ENCODE peak calls at places on chromosomes 13 and 19, in five cellular contexts. L is suprapubic skin; W is CD4-positive, alpha-beta T cell; G is nephron progenitor cell; S is foreskin fibroblast. D is an unnamed sample.

GRCh38 chr13:112903606-112904195 is 65.3 kb upstream of the MCF2L start:
- DNase-seq in W (no peak), L (peak; percentile 53), S (no peak), G (no peak), D (no peak)

GRCh38 chr13:23620211-23620610 is 50.0 kb downstream of the TNFRSF19 start:
- DNase-seq in S (no peak), W (no peak), L (no peak), G (no peak), D (no peak)

GRCh38 chr19:3324405-3324856 is 42.0 kb upstream of the NFIC start:
- DNase-seq in W (peak; percentile 71), G (peak; percentile 69), S (peak; percentile 52), L (no peak), D (peak; percentile 72)

GRCh38 chr19:39502640-39503417 is 4.1 kb downstream of the DLL3 start:
- DNase-seq in G (peak; percentile 84), L (no peak), W (peak; percentile 73), S (peak; percentile 85), D (no peak)

GRCh38 chr13:34011552-34012085 is 193.7 kb downstream of the RFC3 start:
- DNase-seq in W (no peak), S (no peak), L (no peak), G (no peak), D (no peak)

GRCh38 chr19:44698492-44699201 is at the start of gene CEACAM16:
- DNase-seq in W (no peak), S (no peak), G (no peak), L (no peak), D (no peak)

GRCh38 chr19:3360494-3361383 is 5.6 kb upstream of the NFIC start:
- DNase-seq in S (peak; percentile 79), W (peak; percentile 61), L (peak; percentile 88), G (peak; percentile 48), D (no peak)

GRCh38 chr13:98372886-98373285 is 195.8 kb upstream of the RNF113B start:
- DNase-seq in W (no peak), S (peak; percentile 41), L (no peak), G (peak; percentile 29), D (no peak)

GRCh38 chr13:76019421-76020044 is 383.4 kb downstream of the LMO7 start:
- DNase-seq in S (no peak), G (peak; percentile 45), L (no peak), W (no peak), D (no peak)

GRCh38 chr19:23698711-23699520 is 11.9 kb upstream of the ZNF675 start:
- DNase-seq in W (no peak), S (no peak), L (no peak), G (no peak), D (no peak)

GRCh38 chr13:35378939-35379338 is 97.5 kb downstream of the MAB21L1 start:
- DNase-seq in L (no peak), G (no peak), W (no peak), S (peak; percentile 9), D (no peak)

GRCh38 chr19:6743071-6743470 is 3.6 kb downstream of the TRIP10 start:
- DNase-seq in W (no peak), S (no peak), G (no peak), L (no peak), D (no peak)

GRCh38 chr13:111093136-111093535 is 22.0 kb upstream of the ARHGEF7 start:
- DNase-seq in L (no peak), W (no peak), G (no peak), S (no peak), D (no peak)

GRCh38 chr19:3234800-3235199 is 10.3 kb downstream of the CELF5 start:
- DNase-seq in W (no peak), L (no peak), S (no peak), G (peak; percentile 36), D (no peak)

GRCh38 chr19:7196721-7197168 is 97.5 kb downstream of the INSR start:
- DNase-seq in W (no peak), L (peak; percentile 86), G (no peak), S (peak; percentile 47), D (peak; percentile 34)

GRCh38 chr19:3687774-3688706 is 12.2 kb downstream of the PIP5K1C start:
- DNase-seq in G (peak; percentile 41), S (no peak), L (no peak), W (no peak), D (no peak)

GRCh38 chr13:111862836-111863815 is 203.8 kb upstream of the SOX1 start:
- DNase-seq in G (no peak), S (no peak), W (no peak), L (no peak), D (no peak)

GRCh38 chr19:40191836-40192646 is 815 bp downstream of the MAP3K10 start:
- DNase-seq in W (no peak), L (no peak), S (peak; percentile 59), G (peak; percentile 74), D (no peak)

GRCh38 chr19:38229585-38230073 is 5.6 kb upstream of the DPF1 start:
- DNase-seq in S (peak; percentile 97), G (peak; percentile 83), W (peak; percentile 42), L (no peak), D (no peak)

GRCh38 chr19:43618921-43619261 is 538 bp downstream of the ZNF428 start:
- DNase-seq in G (no peak), S (no peak), W (peak; percentile 15), L (no peak), D (no peak)

GRCh38 chr19:31164666-31165265 is 184.5 kb downstream of the TSHZ3 start:
- DNase-seq in L (no peak), G (peak; percentile 52), W (no peak), S (no peak), D (no peak)

GRCh38 chr13:37526710-37527446 is 71.7 kb downstream of the POSTN start:
- DNase-seq in L (no peak), W (no peak), G (no peak), S (peak; percentile 77), D (no peak)

DNA sequence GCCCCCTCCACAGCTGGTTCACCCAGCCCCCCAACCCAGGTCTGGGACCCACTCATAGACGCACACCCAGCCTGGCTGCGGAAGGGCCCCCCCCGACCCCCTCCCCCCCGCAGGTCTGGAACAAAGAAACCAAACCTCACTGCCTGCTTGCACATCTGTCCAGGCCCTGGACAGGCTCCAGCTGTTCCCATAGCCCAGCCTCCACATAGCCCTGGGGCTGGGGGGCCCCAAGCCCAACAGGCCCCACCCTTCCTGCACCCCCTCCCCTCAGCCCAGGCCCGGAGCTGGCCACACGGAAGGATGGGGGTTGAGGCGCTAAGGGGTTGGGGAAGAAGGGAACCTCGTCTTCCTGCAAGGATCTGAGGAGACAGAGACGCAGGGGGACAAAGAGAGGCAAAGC is 2.7 kb downstream of the KANK2 start:
- DNase-seq in L (no peak), W (no peak), G (no peak), S (peak; percentile 60), D (no peak)
- TF ChIP-seq CTCF in L (no peak), W (no peak), G (no peak), S (no peak), D (no peak)

GRCh38 chr13:74288361-74288911 is 154.2 kb upstream of the KLF12 start:
- DNase-seq in L (no peak), S (peak; percentile 27), G (peak; percentile 9), W (peak; percentile 7), D (no peak)

GRCh38 chr13:74289130-74289529 is 154.9 kb upstream of the KLF12 start:
- DNase-seq in S (no peak), G (no peak), W (no peak), L (no peak), D (no peak)

GRCh38 chr13:74289861-74290260 is 155.7 kb upstream of the KLF12 start:
- DNase-seq in S (no peak), W (no peak), L (no peak), G (no peak), D (no peak)

GRCh38 chr13:74287672-74288169 is 153.5 kb upstream of the KLF12 start:
- DNase-seq in S (peak; percentile 87), G (peak; percentile 63), L (peak; percentile 82), W (peak; percentile 72), D (no peak)

GRCh38 chr13:74290324-74290773 is 156.1 kb upstream of the KLF12 start:
- DNase-seq in L (no peak), S (peak; percentile 51), W (no peak), G (no peak), D (no peak)
- TF ChIP-seq CTCF in L (no peak), S (no peak), W (no peak), G (no peak), D (no peak)

GRCh38 chr13:30752201-30752797 is 17.0 kb downstream of the ALOX5AP start:
- DNase-seq in S (peak; percentile 52), W (no peak), G (no peak), L (no peak), D (no peak)
- TF ChIP-seq CTCF in S (no peak), W (no peak), G (no peak), L (no peak), D (no peak)

GRCh38 chr19:13847900-13848677 is 28.8 kb upstream of the NANOS3 start:
- DNase-seq in S (no peak), G (no peak), L (no peak), W (no peak), D (no peak)

GRCh38 chr19:13848811-13849241 is 28.1 kb upstream of the NANOS3 start:
- DNase-seq in W (no peak), L (no peak), G (no peak), S (peak; percentile 18), D (no peak)

GRCh38 chr19:13849277-13849676 is 27.7 kb upstream of the NANOS3 start:
- DNase-seq in W (no peak), S (no peak), G (no peak), L (no peak), D (no peak)

GRCh38 chr19:13846533-13847032 is 30.4 kb upstream of the NANOS3 start:
- DNase-seq in S (peak; percentile 93), L (peak; percentile 95), G (peak; percentile 85), W (peak; percentile 97), D (no peak)

DNA sequence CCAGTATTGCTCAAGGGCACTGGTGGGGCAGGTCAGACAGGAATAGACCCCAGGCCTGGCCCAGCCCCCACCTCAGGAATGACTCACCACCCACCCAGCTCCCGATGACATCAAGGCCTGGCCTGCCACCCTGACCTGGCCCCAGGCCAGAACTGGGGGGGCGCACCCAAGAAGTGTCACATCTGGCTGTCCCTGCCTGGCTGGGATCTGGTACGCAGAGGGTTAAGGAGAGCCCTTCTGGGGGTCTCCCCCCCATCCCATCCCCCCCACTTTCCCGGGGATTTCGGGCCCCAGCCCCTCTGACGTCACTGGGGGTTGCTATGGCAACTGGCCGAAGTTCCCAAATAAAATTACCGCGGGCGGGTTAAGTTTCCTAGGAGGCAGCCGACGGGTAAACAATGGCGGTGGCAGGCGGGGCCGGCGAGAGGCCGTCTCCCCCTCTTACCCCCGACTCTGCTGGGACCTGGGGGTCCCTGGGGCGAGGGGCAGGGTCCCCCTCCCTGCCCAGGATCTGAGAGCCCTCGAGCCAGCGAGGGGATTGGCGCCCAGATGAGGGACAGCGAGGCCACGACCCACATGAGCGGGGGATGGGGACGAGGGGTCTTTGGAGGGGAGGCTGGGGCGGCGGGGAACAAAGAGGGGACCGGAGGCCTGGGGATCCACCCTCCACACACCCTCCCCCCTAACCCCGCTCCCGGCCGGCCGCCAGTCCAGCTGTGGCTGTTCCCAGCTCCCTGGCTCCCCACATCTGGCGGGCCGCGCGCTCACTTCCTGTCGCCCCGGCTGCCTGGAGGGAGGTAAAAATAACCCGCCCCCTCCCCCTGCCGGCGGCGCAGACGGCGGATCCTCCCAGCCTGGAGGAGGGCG is 29.7 kb upstream of the NANOS3 start:
- DNase-seq in S (peak; percentile 98), W (peak; percentile 94), G (peak; percentile 92), L (peak; percentile 98), D (peak; percentile 88)
- TF ChIP-seq CTCF in S (no peak), W (peak; percentile 46), G (no peak), L (peak; percentile 26), D (no peak)

DNA sequence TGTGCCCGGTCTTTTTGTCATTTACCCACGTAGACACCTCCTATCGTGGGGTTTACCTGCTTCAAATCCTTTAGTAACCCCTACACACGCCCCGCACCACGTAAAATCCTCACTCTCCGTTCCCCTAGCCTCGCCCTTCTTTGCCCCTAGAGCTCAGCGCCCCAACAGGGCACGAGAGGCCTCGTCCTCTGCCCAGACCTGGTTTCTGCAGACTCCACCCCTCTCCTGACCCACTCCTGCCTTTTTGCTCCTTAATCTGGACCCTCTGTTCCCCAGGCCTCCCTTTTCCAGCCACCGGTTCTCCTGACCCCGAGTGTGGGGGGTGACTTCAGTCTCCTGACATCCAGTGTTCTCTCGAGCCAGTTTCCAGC is 427 bp downstream of the ZNF528 start:
- DNase-seq in G (no peak), W (no peak), L (no peak), S (peak; percentile 43), D (no peak)
- TF ChIP-seq CTCF in G (no peak), W (no peak), L (no peak), S (no peak), D (no peak)